ENCODE peak calls at places on chromosomes 7 and 10, in four cellular contexts. One of them, this sample, is unnamed.

GRCh38 chr10:72819053-72819452 is 74.5 kb upstream of the OIT3 start:
- DNase-seq in cardiac muscle cell: no peak
- DNase-seq in fibroblast of villous mesenchyme: no peak
- DNase-seq in fibroblast of mammary gland: no peak
- DNase-seq in this sample: no peak

GRCh38 chr7:107692501-107692900 is 31.9 kb downstream of the SLC26A4 start:
- DNase-seq in fibroblast of villous mesenchyme: no peak
- DNase-seq in cardiac muscle cell: no peak
- DNase-seq in fibroblast of mammary gland: peak
- DNase-seq in this sample: peak

GRCh38 chr7:116584721-116585120 is 59.9 kb downstream of the CAV1 start:
- DNase-seq in fibroblast of villous mesenchyme: no peak
- DNase-seq in fibroblast of mammary gland: no peak
- DNase-seq in cardiac muscle cell: no peak
- DNase-seq in this sample: no peak

GRCh38 chr7:149780056-149780455 is 6.7 kb upstream of the ZNF467 start:
- DNase-seq in cardiac muscle cell: no peak
- DNase-seq in fibroblast of villous mesenchyme: no peak
- DNase-seq in fibroblast of mammary gland: no peak
- DNase-seq in this sample: no peak

GRCh38 chr7:40805361-40805760 is 670.6 kb downstream of the SUGCT start:
- DNase-seq in fibroblast of mammary gland: peak
- DNase-seq in cardiac muscle cell: no peak
- DNase-seq in fibroblast of villous mesenchyme: no peak
- DNase-seq in this sample: peak

GRCh38 chr10:80351220-80351619 is 5.3 kb downstream of the DYDC1 start:
- DNase-seq in fibroblast of villous mesenchyme: no peak
- DNase-seq in cardiac muscle cell: no peak
- DNase-seq in fibroblast of mammary gland: peak
- DNase-seq in this sample: no peak

GRCh38 chr10:71677261-71677660 is 42.3 kb downstream of the C10orf105 start:
- DNase-seq in cardiac muscle cell: no peak
- DNase-seq in fibroblast of mammary gland: no peak
- DNase-seq in fibroblast of villous mesenchyme: no peak
- DNase-seq in this sample: no peak

GRCh38 chr7:69363131-69363530 is 235.1 kb upstream of the AUTS2 start:
- DNase-seq in cardiac muscle cell: no peak
- DNase-seq in fibroblast of mammary gland: peak
- DNase-seq in fibroblast of villous mesenchyme: no peak
- DNase-seq in this sample: no peak

GRCh38 chr10:1434202-1434601 is 303.1 kb downstream of the ADARB2 start:
- DNase-seq in cardiac muscle cell: no peak
- DNase-seq in fibroblast of villous mesenchyme: no peak
- DNase-seq in fibroblast of mammary gland: no peak
- DNase-seq in this sample: no peak

GRCh38 chr10:133357293-133358151 is at the start of gene FUOM:
- DNase-seq in fibroblast of villous mesenchyme: peak
- DNase-seq in fibroblast of mammary gland: peak
- DNase-seq in cardiac muscle cell: peak
- DNase-seq in this sample: peak

GRCh38 chr10:119189811-119190282 is 11.2 kb upstream of the PRDX3 start:
- DNase-seq in fibroblast of mammary gland: no peak
- DNase-seq in cardiac muscle cell: no peak
- DNase-seq in fibroblast of villous mesenchyme: peak
- DNase-seq in this sample: no peak

GRCh38 chr10:266974-267425 is 131.7 kb downstream of the ZMYND11 start:
- DNase-seq in fibroblast of villous mesenchyme: peak
- DNase-seq in fibroblast of mammary gland: peak
- DNase-seq in cardiac muscle cell: no peak
- DNase-seq in this sample: peak

GRCh38 chr7:23246540-23246939 is at the start of gene GPNMB:
- DNase-seq in fibroblast of villous mesenchyme: peak
- DNase-seq in cardiac muscle cell: no peak
- DNase-seq in fibroblast of mammary gland: peak
- DNase-seq in this sample: peak

GRCh38 chr10:77710759-77711682 is 73.4 kb upstream of the KCNMA1 start:
- DNase-seq in fibroblast of mammary gland: peak
- DNase-seq in cardiac muscle cell: peak
- DNase-seq in fibroblast of villous mesenchyme: peak
- DNase-seq in this sample: peak

GRCh38 chr10:126628746-126629145 is 41.7 kb downstream of the C10orf90 start:
- DNase-seq in fibroblast of villous mesenchyme: no peak
- DNase-seq in fibroblast of mammary gland: no peak
- DNase-seq in cardiac muscle cell: no peak
- DNase-seq in this sample: no peak

GRCh38 chr7:101386558-101387199 is 24.0 kb downstream of the COL26A1 start:
- DNase-seq in fibroblast of mammary gland: peak
- DNase-seq in fibroblast of villous mesenchyme: no peak
- DNase-seq in cardiac muscle cell: peak
- DNase-seq in this sample: peak

GRCh38 chr7:117931314-117931713 is 58.1 kb upstream of the CTTNBP2 start:
- DNase-seq in fibroblast of mammary gland: no peak
- DNase-seq in fibroblast of villous mesenchyme: no peak
- DNase-seq in cardiac muscle cell: no peak
- DNase-seq in this sample: no peak

GRCh38 chr7:101586078-101586941 is 42.8 kb downstream of the MYL10 start:
- DNase-seq in cardiac muscle cell: no peak
- DNase-seq in fibroblast of villous mesenchyme: no peak
- DNase-seq in fibroblast of mammary gland: no peak
- DNase-seq in this sample: no peak

GRCh38 chr7:101068401-101068800 is 16.9 kb upstream of the TRIM56 start:
- DNase-seq in fibroblast of villous mesenchyme: no peak
- DNase-seq in cardiac muscle cell: no peak
- DNase-seq in fibroblast of mammary gland: no peak
- DNase-seq in this sample: no peak

GRCh38 chr10:38143587-38143986 is 49.5 kb downstream of the ZNF37A start:
- DNase-seq in fibroblast of mammary gland: peak
- DNase-seq in fibroblast of villous mesenchyme: peak
- DNase-seq in cardiac muscle cell: no peak
- DNase-seq in this sample: no peak

GRCh38 chr7:138776156-138776833 is 21.5 kb upstream of the TMEM213 start:
- DNase-seq in cardiac muscle cell: no peak
- DNase-seq in fibroblast of mammary gland: no peak
- DNase-seq in fibroblast of villous mesenchyme: no peak
- DNase-seq in this sample: no peak

GRCh38 chr7:140494877-140495276 is 15.6 kb upstream of the MKRN1 start:
- DNase-seq in cardiac muscle cell: no peak
- DNase-seq in fibroblast of villous mesenchyme: no peak
- DNase-seq in fibroblast of mammary gland: no peak
- DNase-seq in this sample: no peak

GRCh38 chr10:127549009-127549408 is at the start of gene NPS:
- DNase-seq in fibroblast of villous mesenchyme: no peak
- DNase-seq in fibroblast of mammary gland: no peak
- DNase-seq in cardiac muscle cell: no peak
- DNase-seq in this sample: no peak

GRCh38 chr10:12412671-12413368 is 63.5 kb downstream of the CAMK1D start:
- DNase-seq in fibroblast of villous mesenchyme: no peak
- DNase-seq in fibroblast of mammary gland: no peak
- DNase-seq in cardiac muscle cell: no peak
- DNase-seq in this sample: no peak

GRCh38 chr7:134587736-134588135 is 38.8 kb downstream of the AKR1B15 start:
- DNase-seq in cardiac muscle cell: no peak
- DNase-seq in fibroblast of mammary gland: no peak
- DNase-seq in fibroblast of villous mesenchyme: peak
- DNase-seq in this sample: peak

GRCh38 chr10:30415613-30416012 is 18.4 kb upstream of the MAP3K8 start:
- DNase-seq in fibroblast of mammary gland: no peak
- DNase-seq in fibroblast of villous mesenchyme: no peak
- DNase-seq in cardiac muscle cell: no peak
- DNase-seq in this sample: peak

GRCh38 chr7:1544178-1544895 is 11.7 kb downstream of the TMEM184A start:
- DNase-seq in fibroblast of villous mesenchyme: no peak
- DNase-seq in fibroblast of mammary gland: no peak
- DNase-seq in cardiac muscle cell: no peak
- DNase-seq in this sample: no peak

GRCh38 chr7:28919510-28919909 is 38.6 kb downstream of the TRIL start:
- DNase-seq in fibroblast of villous mesenchyme: peak
- DNase-seq in fibroblast of mammary gland: no peak
- DNase-seq in cardiac muscle cell: no peak
- DNase-seq in this sample: peak

GRCh38 chr7:27173412-27174076 is 576 bp downstream of the HOXA10 start:
- DNase-seq in fibroblast of villous mesenchyme: peak
- DNase-seq in fibroblast of mammary gland: no peak
- DNase-seq in cardiac muscle cell: no peak
- DNase-seq in this sample: no peak

GRCh38 chr10:86392723-86393094 is 26.1 kb upstream of the GRID1 start:
- DNase-seq in fibroblast of villous mesenchyme: no peak
- DNase-seq in fibroblast of mammary gland: no peak
- DNase-seq in cardiac muscle cell: no peak
- DNase-seq in this sample: no peak

GRCh38 chr10:51405580-51406367 is 293.6 kb downstream of the CSTF2T start:
- DNase-seq in fibroblast of villous mesenchyme: peak
- DNase-seq in fibroblast of mammary gland: no peak
- DNase-seq in cardiac muscle cell: no peak
- DNase-seq in this sample: peak

GRCh38 chr10:79069325-79070090 is 742 bp downstream of the ZMIZ1 start:
- DNase-seq in cardiac muscle cell: peak
- DNase-seq in fibroblast of mammary gland: no peak
- DNase-seq in fibroblast of villous mesenchyme: peak
- DNase-seq in this sample: peak

GRCh38 chr7:40644454-40645188 is 509.8 kb downstream of the SUGCT start:
- DNase-seq in fibroblast of mammary gland: no peak
- DNase-seq in cardiac muscle cell: peak
- DNase-seq in fibroblast of villous mesenchyme: no peak
- DNase-seq in this sample: no peak

GRCh38 chr10:49189422-49189821 is 1.2 kb upstream of the TMEM273 start:
- DNase-seq in cardiac muscle cell: no peak
- DNase-seq in fibroblast of mammary gland: no peak
- DNase-seq in fibroblast of villous mesenchyme: no peak
- DNase-seq in this sample: no peak

GRCh38 chr7:37181550-37181932 is 267.1 kb downstream of the ELMO1 start:
- DNase-seq in fibroblast of mammary gland: no peak
- DNase-seq in fibroblast of villous mesenchyme: no peak
- DNase-seq in cardiac muscle cell: no peak
- DNase-seq in this sample: no peak

GRCh38 chr7:156344595-156344994 is 296.0 kb upstream of the RNF32 start:
- DNase-seq in fibroblast of mammary gland: no peak
- DNase-seq in fibroblast of villous mesenchyme: no peak
- DNase-seq in cardiac muscle cell: no peak
- DNase-seq in this sample: no peak

GRCh38 chr7:100127866-100128601 is 1.3 kb downstream of the MBLAC1 start:
- DNase-seq in fibroblast of mammary gland: no peak
- DNase-seq in fibroblast of villous mesenchyme: peak
- DNase-seq in cardiac muscle cell: peak
- DNase-seq in this sample: peak

GRCh38 chr7:19519443-19519977 is 189.3 kb downstream of the POLR1F start:
- DNase-seq in fibroblast of villous mesenchyme: peak
- DNase-seq in cardiac muscle cell: peak
- DNase-seq in fibroblast of mammary gland: peak
- DNase-seq in this sample: no peak

GRCh38 chr10:3069876-3070275 is 2.5 kb downstream of the PFKP start:
- DNase-seq in cardiac muscle cell: no peak
- DNase-seq in fibroblast of villous mesenchyme: no peak
- DNase-seq in fibroblast of mammary gland: no peak
- DNase-seq in this sample: no peak
- H3K4me3 ChIP-seq in cardiac muscle cell: peak
- H3K4me3 ChIP-seq in fibroblast of villous mesenchyme: peak
- H3K4me3 ChIP-seq in fibroblast of mammary gland: peak
- H3K4me3 ChIP-seq in this sample: peak

GRCh38 chr10:60140681-60141632 is 234.6 kb upstream of the CCDC6 start:
- DNase-seq in cardiac muscle cell: peak
- DNase-seq in fibroblast of mammary gland: peak
- DNase-seq in fibroblast of villous mesenchyme: peak
- DNase-seq in this sample: peak
- H3K4me3 ChIP-seq in cardiac muscle cell: peak
- H3K4me3 ChIP-seq in fibroblast of mammary gland: no peak
- H3K4me3 ChIP-seq in fibroblast of villous mesenchyme: peak
- H3K4me3 ChIP-seq in this sample: peak

DNA sequence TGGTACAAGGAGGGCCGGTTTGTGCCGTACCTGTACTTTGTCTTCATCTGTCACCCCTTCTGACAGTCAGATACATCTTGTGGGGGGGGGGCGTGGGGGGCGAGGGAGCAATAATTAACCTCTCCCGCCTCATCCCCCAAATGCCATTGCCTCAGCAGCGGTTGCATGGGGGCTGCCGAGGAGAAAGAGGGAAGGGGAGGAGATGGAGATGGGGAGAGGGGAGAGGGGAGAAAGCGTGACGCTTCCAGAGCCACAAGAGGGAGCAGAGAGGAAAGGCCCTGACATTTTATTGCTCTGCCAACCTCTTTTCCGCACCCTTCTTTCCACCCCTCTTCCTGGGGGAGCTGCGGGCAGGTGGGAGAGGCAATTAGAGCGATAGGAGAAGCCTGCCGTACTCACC is 11.8 kb downstream of the KAZALD1 start:
- DNase-seq in fibroblast of mammary gland: no peak
- DNase-seq in cardiac muscle cell: no peak
- DNase-seq in fibroblast of villous mesenchyme: no peak
- DNase-seq in this sample: no peak
- H3K4me3 ChIP-seq in fibroblast of mammary gland: no peak
- H3K4me3 ChIP-seq in cardiac muscle cell: no peak
- H3K4me3 ChIP-seq in fibroblast of villous mesenchyme: no peak
- H3K4me3 ChIP-seq in this sample: no peak

DNA sequence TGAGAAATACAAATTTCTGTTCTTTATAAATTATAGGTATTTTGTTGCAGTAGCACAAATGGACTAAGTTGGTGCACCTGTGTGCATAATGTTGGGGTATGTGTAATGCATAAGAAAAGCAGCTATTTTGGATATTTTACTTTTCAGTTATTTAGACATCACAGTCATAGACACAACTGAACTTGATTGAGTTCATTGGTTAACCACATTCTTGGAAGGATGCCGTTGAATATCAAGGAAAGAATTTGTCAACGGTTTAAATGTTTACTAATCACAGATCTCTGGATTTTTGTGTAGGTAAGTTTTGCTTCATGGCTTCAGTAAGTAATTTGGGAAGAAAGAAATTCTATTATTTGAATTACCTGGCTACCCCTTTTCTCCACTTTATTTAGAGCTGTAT is 4.1 kb downstream of the OTUD1 start:
- DNase-seq in cardiac muscle cell: no peak
- DNase-seq in fibroblast of villous mesenchyme: peak
- DNase-seq in fibroblast of mammary gland: peak
- DNase-seq in this sample: peak
- H3K4me3 ChIP-seq in cardiac muscle cell: no peak
- H3K4me3 ChIP-seq in fibroblast of villous mesenchyme: peak
- H3K4me3 ChIP-seq in fibroblast of mammary gland: no peak
- H3K4me3 ChIP-seq in this sample: peak

DNA sequence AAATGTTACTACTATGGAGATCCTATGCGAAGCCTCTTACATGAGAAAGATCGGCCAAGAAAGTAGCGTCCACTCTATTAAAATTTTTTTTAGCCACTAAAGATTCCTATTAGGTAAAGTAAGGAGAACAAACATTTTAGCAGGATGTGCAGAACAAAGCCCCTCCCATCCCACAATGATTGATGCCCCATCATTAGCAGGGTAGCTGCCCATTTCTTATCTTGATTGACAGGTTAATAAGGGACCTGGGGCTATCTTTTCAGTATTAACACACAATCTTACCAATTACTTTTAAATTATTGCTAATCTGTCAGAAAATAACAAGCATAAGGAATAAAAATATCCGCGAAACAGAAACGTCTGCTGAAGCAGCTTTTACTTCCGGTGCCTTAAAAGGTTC is 5.2 kb downstream of the FZD8 start:
- DNase-seq in fibroblast of mammary gland: no peak
- DNase-seq in fibroblast of villous mesenchyme: no peak
- DNase-seq in cardiac muscle cell: no peak
- DNase-seq in this sample: no peak
- H3K4me3 ChIP-seq in fibroblast of mammary gland: no peak
- H3K4me3 ChIP-seq in fibroblast of villous mesenchyme: no peak
- H3K4me3 ChIP-seq in cardiac muscle cell: peak
- H3K4me3 ChIP-seq in this sample: no peak

This sample was measured in adipocyte.